ENCODE peak calls at places on chromosomes 5 and 9, in four cellular contexts. One of them, this sample, is unnamed. For H3K4me1, the result is how much of the 10 kb centered on the place peaks cover.

GRCh38 chr9:129234491-129234890 is 56.4 kb upstream of the IER5L start:
- DNase-seq in naive thymus-derived CD4-positive, alpha-beta T cell: no peak
- DNase-seq in SJSA1: no peak
- DNase-seq in prostate gland: no peak
- DNase-seq in this sample: no peak

GRCh38 chr9:112074250-112075008 is 100.7 kb downstream of the SUSD1 start:
- DNase-seq in naive thymus-derived CD4-positive, alpha-beta T cell: no peak
- DNase-seq in SJSA1: peak
- DNase-seq in prostate gland: peak
- DNase-seq in this sample: peak

GRCh38 chr9:107727113-107727780 is 237.7 kb upstream of the KLF4 start:
- DNase-seq in naive thymus-derived CD4-positive, alpha-beta T cell: no peak
- DNase-seq in SJSA1: peak
- DNase-seq in prostate gland: no peak
- DNase-seq in this sample: no peak

GRCh38 chr5:139246394-139246793 is 47.1 kb upstream of the MATR3 start:
- DNase-seq in naive thymus-derived CD4-positive, alpha-beta T cell: no peak
- DNase-seq in SJSA1: no peak
- DNase-seq in prostate gland: no peak
- DNase-seq in this sample: no peak

GRCh38 chr5:78605611-78606010 is 43.0 kb downstream of the LHFPL2 start:
- DNase-seq in naive thymus-derived CD4-positive, alpha-beta T cell: no peak
- DNase-seq in SJSA1: no peak
- DNase-seq in prostate gland: no peak
- DNase-seq in this sample: no peak

GRCh38 chr5:139658928-139659667 is 10.9 kb downstream of the CXXC5 start:
- DNase-seq in naive thymus-derived CD4-positive, alpha-beta T cell: no peak
- DNase-seq in SJSA1: peak
- DNase-seq in prostate gland: no peak
- DNase-seq in this sample: no peak

GRCh38 chr5:109688999-109689739 is 558 bp upstream of the MAN2A1 start:
- DNase-seq in naive thymus-derived CD4-positive, alpha-beta T cell: peak
- DNase-seq in SJSA1: peak
- DNase-seq in prostate gland: peak
- DNase-seq in this sample: peak

GRCh38 chr5:127700237-127700766 is 2.9 kb upstream of the CCDC192 start:
- DNase-seq in naive thymus-derived CD4-positive, alpha-beta T cell: no peak
- DNase-seq in SJSA1: no peak
- DNase-seq in prostate gland: no peak
- DNase-seq in this sample: no peak

GRCh38 chr9:70835323-70835722 is 286.1 kb downstream of the TRPM3 start:
- DNase-seq in naive thymus-derived CD4-positive, alpha-beta T cell: no peak
- DNase-seq in SJSA1: no peak
- DNase-seq in prostate gland: no peak
- DNase-seq in this sample: no peak

GRCh38 chr5:89282832-89283510 is 400.0 kb upstream of the MEF2C start:
- DNase-seq in naive thymus-derived CD4-positive, alpha-beta T cell: no peak
- DNase-seq in SJSA1: peak
- DNase-seq in prostate gland: no peak
- DNase-seq in this sample: no peak

GRCh38 chr9:22863736-22864135 is 417.1 kb downstream of the DMRTA1 start:
- DNase-seq in naive thymus-derived CD4-positive, alpha-beta T cell: no peak
- DNase-seq in SJSA1: no peak
- DNase-seq in prostate gland: no peak
- DNase-seq in this sample: no peak

GRCh38 chr5:114789773-114790402 is 379.8 kb downstream of the TRIM36 start:
- DNase-seq in naive thymus-derived CD4-positive, alpha-beta T cell: no peak
- DNase-seq in SJSA1: peak
- DNase-seq in prostate gland: no peak
- DNase-seq in this sample: no peak

GRCh38 chr5:105907016-105907415 is 1763.7 kb downstream of the EFNA5 start:
- DNase-seq in naive thymus-derived CD4-positive, alpha-beta T cell: no peak
- DNase-seq in SJSA1: no peak
- DNase-seq in prostate gland: no peak
- DNase-seq in this sample: no peak

GRCh38 chr9:76613980-76614379 is 150.3 kb upstream of the PCA3 start:
- DNase-seq in naive thymus-derived CD4-positive, alpha-beta T cell: no peak
- DNase-seq in SJSA1: no peak
- DNase-seq in prostate gland: no peak
- DNase-seq in this sample: no peak

GRCh38 chr5:122170630-122171029 is 41.3 kb downstream of the ZNF474 start:
- DNase-seq in naive thymus-derived CD4-positive, alpha-beta T cell: no peak
- DNase-seq in SJSA1: peak
- DNase-seq in prostate gland: no peak
- DNase-seq in this sample: no peak

GRCh38 chr5:181043285-181044092 is 3.4 kb downstream of the BTNL9 start:
- DNase-seq in naive thymus-derived CD4-positive, alpha-beta T cell: no peak
- DNase-seq in SJSA1: no peak
- DNase-seq in prostate gland: no peak
- DNase-seq in this sample: no peak

GRCh38 chr9:89678394-89679005 is 73.7 kb downstream of the GADD45G start:
- DNase-seq in naive thymus-derived CD4-positive, alpha-beta T cell: no peak
- DNase-seq in SJSA1: no peak
- DNase-seq in prostate gland: no peak
- DNase-seq in this sample: no peak

GRCh38 chr5:187617-188451 is 3.5 kb upstream of the LRRC14B start:
- DNase-seq in naive thymus-derived CD4-positive, alpha-beta T cell: no peak
- DNase-seq in SJSA1: no peak
- DNase-seq in prostate gland: no peak
- DNase-seq in this sample: no peak

GRCh38 chr5:6592611-6593010 is 40.2 kb downstream of the NSUN2 start:
- DNase-seq in naive thymus-derived CD4-positive, alpha-beta T cell: no peak
- DNase-seq in SJSA1: no peak
- DNase-seq in prostate gland: no peak
- DNase-seq in this sample: no peak

GRCh38 chr5:89279458-89280036 is 396.6 kb upstream of the MEF2C start:
- DNase-seq in naive thymus-derived CD4-positive, alpha-beta T cell: no peak
- DNase-seq in SJSA1: no peak
- DNase-seq in prostate gland: no peak
- DNase-seq in this sample: no peak

GRCh38 chr5:10555134-10555733 is 8.6 kb upstream of the ANKRD33B start:
- DNase-seq in naive thymus-derived CD4-positive, alpha-beta T cell: no peak
- DNase-seq in SJSA1: peak
- DNase-seq in prostate gland: no peak
- DNase-seq in this sample: no peak

GRCh38 chr5:74630387-74631087 is 10.0 kb downstream of the ENC1 start:
- DNase-seq in naive thymus-derived CD4-positive, alpha-beta T cell: no peak
- DNase-seq in SJSA1: peak
- DNase-seq in prostate gland: no peak
- DNase-seq in this sample: peak

GRCh38 chr9:137232510-137232909 is 1.8 kb downstream of the SLC34A3 start:
- DNase-seq in naive thymus-derived CD4-positive, alpha-beta T cell: no peak
- DNase-seq in SJSA1: no peak
- DNase-seq in prostate gland: no peak
- DNase-seq in this sample: no peak

GRCh38 chr9:81874926-81875325 is 53.3 kb upstream of the SPATA31D4 start:
- DNase-seq in naive thymus-derived CD4-positive, alpha-beta T cell: no peak
- DNase-seq in SJSA1: peak
- DNase-seq in prostate gland: no peak
- DNase-seq in this sample: no peak

GRCh38 chr5:132436936-132437335 is 53.6 kb downstream of the IRF1 start:
- DNase-seq in naive thymus-derived CD4-positive, alpha-beta T cell: no peak
- DNase-seq in SJSA1: no peak
- DNase-seq in prostate gland: no peak
- DNase-seq in this sample: no peak

GRCh38 chr5:154962494-154962893 is 21.6 kb downstream of the MRPL22 start:
- DNase-seq in naive thymus-derived CD4-positive, alpha-beta T cell: no peak
- DNase-seq in SJSA1: no peak
- DNase-seq in prostate gland: no peak
- DNase-seq in this sample: no peak

GRCh38 chr5:57505640-57506039 is 23.0 kb upstream of the ACTBL2 start:
- DNase-seq in naive thymus-derived CD4-positive, alpha-beta T cell: no peak
- DNase-seq in SJSA1: no peak
- DNase-seq in prostate gland: no peak
- DNase-seq in this sample: no peak

DNA sequence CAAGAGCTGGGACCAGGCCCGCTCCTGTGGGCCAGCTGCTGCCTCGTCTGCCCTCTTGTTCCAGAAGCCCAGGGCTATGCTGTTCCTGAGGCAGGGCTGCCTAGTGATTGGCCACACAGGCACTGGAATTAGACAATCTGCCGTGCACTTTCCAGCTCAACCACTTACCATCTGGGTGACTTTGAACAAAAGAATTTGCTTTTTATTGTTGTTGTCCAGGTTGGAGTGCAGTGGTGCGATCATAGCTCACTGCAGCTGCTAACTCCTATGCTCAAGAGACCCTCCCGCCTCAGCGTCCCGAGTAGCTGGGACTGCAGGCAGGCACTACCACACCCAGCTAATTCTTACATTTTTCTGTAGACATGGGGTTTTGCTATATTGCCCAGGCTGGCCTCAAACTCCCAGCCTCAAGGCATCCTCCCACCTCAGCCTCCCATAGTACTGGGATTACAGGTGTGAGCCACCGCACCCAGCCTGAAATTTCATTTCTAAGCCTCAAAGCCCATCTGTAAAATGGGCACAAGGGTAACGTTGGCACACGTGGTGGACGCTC is 1.2 kb upstream of the NEK6 start:
- DNase-seq in naive thymus-derived CD4-positive, alpha-beta T cell: no peak
- DNase-seq in SJSA1: peak
- DNase-seq in prostate gland: no peak
- DNase-seq in this sample: no peak
- H3K4me1 ChIP-seq in naive thymus-derived CD4-positive, alpha-beta T cell: under half
- H3K4me1 ChIP-seq in SJSA1: half or more
- H3K4me1 ChIP-seq in prostate gland: under half
- H3K4me1 ChIP-seq in this sample: under half

DNA sequence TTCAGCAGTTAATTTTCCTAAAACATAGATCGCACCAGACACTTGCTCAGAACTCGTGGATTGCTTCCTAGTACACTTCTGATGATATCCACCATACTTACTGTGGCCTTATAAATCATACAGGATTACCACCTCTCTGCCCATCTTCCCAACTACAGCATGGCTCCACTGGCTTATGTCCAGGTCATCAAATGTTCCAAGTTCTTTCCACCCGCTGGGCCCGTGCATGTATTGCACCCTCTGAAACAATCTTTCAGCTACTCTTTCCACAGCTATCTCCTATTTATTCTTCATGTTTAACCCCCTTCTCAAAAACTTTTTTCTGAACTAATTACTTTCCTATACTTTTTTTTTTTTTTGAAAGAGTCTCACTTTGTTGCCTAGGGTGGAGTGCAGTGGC is 18.5 kb downstream of the FBXW2 start:
- DNase-seq in naive thymus-derived CD4-positive, alpha-beta T cell: no peak
- DNase-seq in SJSA1: no peak
- DNase-seq in prostate gland: no peak
- DNase-seq in this sample: no peak
- H3K27ac ChIP-seq in naive thymus-derived CD4-positive, alpha-beta T cell: no peak
- H3K27ac ChIP-seq in SJSA1: no peak
- H3K27ac ChIP-seq in prostate gland: no peak
- H3K27ac ChIP-seq in this sample: no peak

GRCh38 chr9:6764570-6765334 is 7.0 kb downstream of the KDM4C start:
- DNase-seq in naive thymus-derived CD4-positive, alpha-beta T cell: no peak
- DNase-seq in SJSA1: no peak
- DNase-seq in prostate gland: no peak
- DNase-seq in this sample: no peak

GRCh38 chr9:6766606-6767005 is 8.8 kb downstream of the KDM4C start:
- DNase-seq in naive thymus-derived CD4-positive, alpha-beta T cell: no peak
- DNase-seq in SJSA1: no peak
- DNase-seq in prostate gland: no peak
- DNase-seq in this sample: no peak

GRCh38 chr9:6765396-6765795 is 7.6 kb downstream of the KDM4C start:
- DNase-seq in naive thymus-derived CD4-positive, alpha-beta T cell: no peak
- DNase-seq in SJSA1: no peak
- DNase-seq in prostate gland: no peak
- DNase-seq in this sample: no peak

GRCh38 chr9:6761306-6761705 is 3.5 kb downstream of the KDM4C start:
- DNase-seq in naive thymus-derived CD4-positive, alpha-beta T cell: no peak
- DNase-seq in SJSA1: no peak
- DNase-seq in prostate gland: no peak
- DNase-seq in this sample: no peak

DNA sequence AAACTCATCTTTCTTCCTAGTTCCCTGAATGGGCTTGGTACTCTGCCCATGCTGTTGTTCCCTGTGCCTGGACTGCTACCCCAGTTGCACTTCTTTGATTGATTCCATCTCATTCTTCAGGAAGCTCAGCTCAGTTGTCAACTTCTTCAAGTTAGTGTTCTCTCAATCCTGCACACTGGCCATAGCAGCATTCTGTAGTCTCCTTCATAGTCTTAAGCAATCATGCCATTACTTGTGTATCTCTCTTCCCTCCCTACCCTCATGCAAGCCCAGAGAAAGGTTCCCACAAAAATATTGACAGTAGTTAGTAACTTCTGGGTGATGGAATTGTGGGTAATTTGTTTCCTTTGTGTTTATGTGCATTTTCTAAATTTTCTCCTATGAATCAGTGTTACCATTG is 5.5 kb downstream of the KDM4C start:
- DNase-seq in naive thymus-derived CD4-positive, alpha-beta T cell: no peak
- DNase-seq in SJSA1: no peak
- DNase-seq in prostate gland: no peak
- DNase-seq in this sample: no peak
- H3K4me1 ChIP-seq in naive thymus-derived CD4-positive, alpha-beta T cell: under half
- H3K4me1 ChIP-seq in SJSA1: under half
- H3K4me1 ChIP-seq in prostate gland: under half
- H3K4me1 ChIP-seq in this sample: under half

DNA sequence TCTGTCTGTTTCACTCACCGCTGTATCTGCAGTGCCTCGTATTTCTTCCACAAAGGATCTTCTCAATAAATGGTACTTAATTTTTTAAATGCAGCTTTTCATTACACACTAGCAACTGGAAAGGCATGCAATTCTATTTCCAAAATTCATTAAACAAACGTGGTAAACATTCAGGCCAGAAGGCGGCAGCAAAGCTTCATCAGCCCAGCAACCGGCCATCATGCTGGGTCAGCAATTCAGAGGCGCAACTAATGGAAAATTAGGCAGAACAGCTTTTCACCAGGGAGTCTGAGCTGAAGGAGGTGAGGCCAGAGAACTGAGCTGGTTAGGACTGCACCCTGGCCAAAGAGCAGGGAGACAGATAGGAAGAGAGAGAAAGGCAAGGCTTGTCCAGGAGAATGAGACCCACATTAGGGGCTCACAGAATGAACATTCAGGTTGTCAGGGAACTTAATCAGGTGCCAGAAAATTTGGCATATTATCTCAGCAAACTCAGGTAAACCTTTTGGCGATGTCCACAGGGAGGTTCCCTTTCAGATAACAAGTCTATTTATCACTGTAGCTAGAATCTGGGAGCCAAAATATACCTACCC is 17.7 kb upstream of the RNF180 start:
- DNase-seq in naive thymus-derived CD4-positive, alpha-beta T cell: no peak
- DNase-seq in SJSA1: no peak
- DNase-seq in prostate gland: peak
- DNase-seq in this sample: no peak
- H3K27ac ChIP-seq in naive thymus-derived CD4-positive, alpha-beta T cell: no peak
- H3K27ac ChIP-seq in SJSA1: no peak
- H3K27ac ChIP-seq in prostate gland: no peak
- H3K27ac ChIP-seq in this sample: no peak

GRCh38 chr9:131588396-131588795 is 43.1 kb downstream of the PRRT1B start:
- DNase-seq in naive thymus-derived CD4-positive, alpha-beta T cell: no peak
- DNase-seq in SJSA1: no peak
- DNase-seq in prostate gland: no peak
- DNase-seq in this sample: no peak
- H3K4me1 ChIP-seq in naive thymus-derived CD4-positive, alpha-beta T cell: under half
- H3K4me1 ChIP-seq in SJSA1: under half
- H3K4me1 ChIP-seq in prostate gland: under half
- H3K4me1 ChIP-seq in this sample: under half

GRCh38 chr5:24703934-24704333 is 59.2 kb upstream of the CDH10 start:
- DNase-seq in naive thymus-derived CD4-positive, alpha-beta T cell: no peak
- DNase-seq in SJSA1: no peak
- DNase-seq in prostate gland: no peak
- DNase-seq in this sample: no peak
- H3K27ac ChIP-seq in naive thymus-derived CD4-positive, alpha-beta T cell: no peak
- H3K27ac ChIP-seq in SJSA1: no peak
- H3K27ac ChIP-seq in prostate gland: no peak
- H3K27ac ChIP-seq in this sample: no peak